ENCODE peak calls at places on chromosomes 2 and 18, in five cellular contexts. T, V, P, U and A are unnamed samples.

GRCh38 chr2:42068571-42069178 is 20.9 kb downstream of the PKDCC start:
- DNase-seq in V (no peak), U (no peak), T (no peak), P (no peak), A (no peak)

GRCh38 chr2:105102963-105103421 is 65.1 kb downstream of the MRPS9 start:
- DNase-seq in V (peak), U (no peak), T (peak), P (no peak), A (peak)

GRCh38 chr2:47724221-47724981 is 58.5 kb upstream of the MSH6 start:
- DNase-seq in P (no peak), T (peak), V (no peak), U (no peak), A (peak)

GRCh38 chr2:82795446-82795845 is 1663.6 kb downstream of the SUCLG1 start:
- DNase-seq in T (peak), V (no peak), U (no peak), P (no peak), A (peak)

GRCh38 chr2:12227941-12228608 is 481.6 kb downstream of the LPIN1 start:
- DNase-seq in P (no peak), T (peak), U (no peak), V (no peak), A (peak)

GRCh38 chr2:12948963-12949353 is 232.2 kb downstream of the TRIB2 start:
- DNase-seq in V (no peak), U (no peak), T (no peak), P (no peak), A (no peak)

GRCh38 chr2:236843061-236843460 is 242.6 kb upstream of the COPS8 start:
- DNase-seq in U (peak), P (no peak), T (no peak), V (no peak), A (no peak)

GRCh38 chr18:11751305-11752115 is 62.4 kb downstream of the GNAL start:
- DNase-seq in U (no peak), P (no peak), T (no peak), V (no peak), A (no peak)

GRCh38 chr2:72778410-72778809 is 47.4 kb downstream of the EXOC6B start:
- DNase-seq in T (peak), U (no peak), V (no peak), P (no peak), A (peak)

GRCh38 chr18:23136326-23137092 is 1.2 kb downstream of the CABLES1 start:
- DNase-seq in P (no peak), T (peak), V (peak), U (no peak), A (peak)

GRCh38 chr2:128441341-128442052 is 122.8 kb upstream of the HS6ST1 start:
- DNase-seq in V (no peak), U (peak), P (no peak), T (no peak), A (no peak)

GRCh38 chr2:159738509-159739390 is 26.4 kb downstream of the MARCHF7 start:
- DNase-seq in U (no peak), P (no peak), V (no peak), T (peak), A (peak)

GRCh38 chr18:13565228-13565627 is 161.1 kb downstream of the FAM210A start:
- DNase-seq in T (no peak), U (no peak), P (no peak), V (peak), A (no peak)

GRCh38 chr2:158600155-158600802 is 143.5 kb downstream of the PKP4 start:
- DNase-seq in T (peak), U (no peak), P (no peak), V (peak), A (peak)

GRCh38 chr18:57194070-57194469 is 47.2 kb downstream of the BOD1L2 start:
- DNase-seq in P (no peak), T (no peak), V (no peak), U (no peak), A (no peak)

GRCh38 chr2:232489516-232490220 is 2.0 kb upstream of the ECEL1 start:
- DNase-seq in U (no peak), T (no peak), V (no peak), P (no peak), A (no peak)

GRCh38 chr2:54942373-54942772 is 107.9 kb downstream of the RTN4 start:
- DNase-seq in T (no peak), P (no peak), V (no peak), U (no peak), A (peak)

GRCh38 chr2:173652731-173653426 is 298.2 kb downstream of the CDCA7 start:
- DNase-seq in U (no peak), V (no peak), P (no peak), T (peak), A (peak)

GRCh38 chr2:218663901-218664300 is 4.4 kb downstream of the BCS1L start:
- DNase-seq in U (no peak), V (no peak), P (no peak), T (no peak), A (no peak)

GRCh38 chr18:63963610-63964256 is 6.1 kb upstream of the SERPINB8 start:
- DNase-seq in U (no peak), V (peak), P (no peak), T (peak), A (peak)